ENCODE peak calls at places on chromosomes 4 and X, in eight cellular contexts. R is head of caudate nucleus; P is NCI-H524; W is AG08396; I is activated effector memory CD4-positive, alpha-beta T cell treated with Interleukin-2 at 50 U/mL for 16 hours; M is AG09309; T is stimulated activated CD4-positive, alpha-beta T cell treated with anti-CD3 and anti-CD28 coated beads, TNF-alpha, amount 100 ng/mL, for 24 hours; K is A549. Q is an unnamed sample.

GRCh38 chr4:100935090-100935489 is 412.2 kb downstream of the PPP3CA start:
- DNase-seq in R (no peak), P (peak; percentile 9), W (no peak), I (no peak), M (no peak), T (no peak), K (peak; percentile 8), Q (peak; percentile 3)

GRCh38 chr4:38237139-38237538 is 276.9 kb downstream of the PTTG2 start:
- DNase-seq in R (no peak), P (no peak), W (peak; percentile 17), I (no peak), M (peak; percentile 61), T (no peak), K (no peak), Q (no peak)

GRCh38 chrX:332916-333610 is 14.5 kb upstream of the GTPBP6 start:
- DNase-seq in R (no peak), P (no peak), W (no peak), I (no peak), M (no peak), T (no peak), K (no peak), Q (no peak)

GRCh38 chrX:10137516-10137915 is 19.3 kb upstream of the CLCN4 start:
- DNase-seq in R (no peak), P (peak; percentile 4), W (no peak), I (no peak), M (no peak), T (no peak), K (no peak), Q (no peak)

GRCh38 chr4:8434251-8435073 is 6.1 kb downstream of the ACOX3 start:
- DNase-seq in R (no peak), P (no peak), W (no peak), I (no peak), M (no peak), T (no peak), K (no peak), Q (no peak)

GRCh38 chr4:19134685-19135084 is 1113.1 kb upstream of the LCORL start:
- DNase-seq in R (no peak), P (no peak), W (no peak), I (no peak), M (no peak), T (no peak), K (no peak), Q (no peak)

GRCh38 chr4:86831262-86832090 is 17.7 kb downstream of the SLC10A6 start:
- DNase-seq in R (no peak), P (no peak), W (peak; percentile 68), I (no peak), M (peak; percentile 80), T (no peak), K (peak; percentile 6), Q (no peak)

GRCh38 chr4:5568931-5569330 is 139.4 kb downstream of the EVC2 start:
- DNase-seq in R (no peak), P (no peak), W (no peak), I (no peak), M (no peak), T (no peak), K (no peak), Q (peak; percentile 0)

GRCh38 chr4:41360911-41361830 is 104.4 kb downstream of the UCHL1 start:
- DNase-seq in R (peak; percentile 73), P (peak; percentile 54), W (peak; percentile 49), I (no peak), M (no peak), T (no peak), K (no peak), Q (peak; percentile 55)

GRCh38 chr4:129738175-129738574 is 642.2 kb downstream of the C4orf33 start:
- DNase-seq in R (no peak), P (no peak), W (no peak), I (no peak), M (no peak), T (no peak), K (peak; percentile 0), Q (no peak)

GRCh38 chrX:110286126-110286525 is 31.8 kb downstream of the AMMECR1 start:
- DNase-seq in R (no peak), P (no peak), W (peak; percentile 30), I (no peak), M (peak; percentile 46), T (no peak), K (peak; percentile 39), Q (no peak)

GRCh38 chr4:40152642-40153041 is 44.2 kb upstream of the RHOH start:
- DNase-seq in R (no peak), P (no peak), W (no peak), I (no peak), M (no peak), T (no peak), K (no peak), Q (no peak)

GRCh38 chr4:13529130-13529919 is 15.0 kb downstream of the NKX3-2 start:
- DNase-seq in R (no peak), P (peak; percentile 61), W (peak; percentile 3), I (no peak), M (no peak), T (no peak), K (no peak), Q (no peak)

GRCh38 chrX:69158166-69159040 is 6.8 kb downstream of the PJA1 start:
- DNase-seq in R (peak; percentile 50), P (peak; percentile 86), W (peak; percentile 66), I (no peak), M (no peak), T (peak; percentile 12), K (peak; percentile 44), Q (peak; percentile 58)